ENCODE peak calls at places on chromosomes 13 and 19, in ten cellular contexts. A is spleen, U is Peyer's patch, C is lower leg skin, M is gastrocnemius medialis, G is K562, D is H54, O is tibial nerve, I is HCT116, F is right lobe of liver. J is an unnamed sample.

GRCh38 chr19:8259142-8259921 is 48.8 kb downstream of the CD320 start:
- DNase-seq in D (no peak), U (no peak), G (no peak), C (no peak), I (no peak), M (no peak), A (peak), O (no peak), F (no peak), J (no peak)

GRCh38 chr13:25114220-25114619 is 18.3 kb downstream of the PABPC3 start:
- DNase-seq in A (no peak), G (peak), D (peak), M (peak), F (peak), C (peak), O (peak), I (peak), U (peak), J (peak)

GRCh38 chr19:38656171-38656981 is 8.9 kb downstream of the ACTN4 start:
- DNase-seq in M (no peak), C (no peak), G (no peak), D (no peak), A (no peak), U (no peak), I (no peak), F (no peak), O (no peak), J (no peak)

GRCh38 chr19:54373781-54374266 is 9.1 kb upstream of the LAIR1 start:
- DNase-seq in D (no peak), M (no peak), F (no peak), I (no peak), G (no peak), A (no peak), O (no peak), U (no peak), C (no peak), J (no peak)

GRCh38 chr13:94595006-94595942 is 678 bp downstream of the TGDS start:
- DNase-seq in I (no peak), O (no peak), A (peak), F (peak), G (peak), D (peak), C (no peak), M (no peak), U (peak), J (no peak)

GRCh38 chr13:97749174-97749573 is 204.3 kb upstream of the IPO5 start:
- DNase-seq in F (no peak), U (no peak), M (no peak), O (no peak), D (peak), C (no peak), G (peak), I (peak), A (no peak), J (no peak)

GRCh38 chr19:11658954-11659353 is 61.7 kb downstream of the ZNF627 start:
- DNase-seq in I (no peak), M (no peak), G (no peak), U (no peak), D (no peak), F (no peak), A (no peak), O (no peak), C (no peak), J (no peak)

GRCh38 chr19:16025108-16026101 is 50.9 kb upstream of the TPM4 start:
- DNase-seq in I (peak), M (no peak), F (peak), D (peak), U (no peak), C (no peak), O (no peak), A (peak), G (peak), J (no peak)

GRCh38 chr13:73703606-73704005 is 430.6 kb downstream of the KLF12 start:
- DNase-seq in C (no peak), U (no peak), I (no peak), A (no peak), D (no peak), G (no peak), M (no peak), O (no peak), F (no peak), J (no peak)

GRCh38 chr13:92806215-92806614 is 420.4 kb upstream of the GPC6 start:
- DNase-seq in F (no peak), D (peak), I (no peak), C (no peak), O (no peak), G (no peak), A (no peak), M (no peak), U (no peak), J (no peak)

GRCh38 chr13:99063952-99064351 is 86.1 kb upstream of the DOCK9 start:
- DNase-seq in U (no peak), O (no peak), G (no peak), A (no peak), M (no peak), C (no peak), I (no peak), F (no peak), D (no peak), J (no peak)

GRCh38 chr19:2982983-2983350 is 5.6 kb downstream of the TLE6 start:
- DNase-seq in F (peak), M (peak), O (peak), A (no peak), G (no peak), C (peak), I (no peak), U (no peak), D (no peak), J (no peak)

GRCh38 chr13:32537580-32538233 is 888 bp downstream of the N4BP2L2 start:
- DNase-seq in A (peak), M (peak), I (peak), U (peak), D (no peak), G (peak), C (peak), F (peak), O (no peak), J (no peak)

GRCh38 chr13:44293908-44294735 is 79.5 kb upstream of the SERP2 start:
- DNase-seq in A (no peak), F (no peak), G (no peak), I (no peak), O (no peak), D (no peak), M (no peak), C (no peak), U (no peak), J (no peak)

GRCh38 chr19:52946322-52947310 is 16.1 kb downstream of the ZNF816 start:
- DNase-seq in G (peak), I (no peak), A (no peak), O (no peak), F (no peak), U (no peak), D (no peak), C (no peak), M (no peak), J (no peak)

GRCh38 chr13:48775804-48776203 is 122.1 kb downstream of the CYSLTR2 start:
- DNase-seq in O (no peak), G (no peak), M (no peak), F (no peak), C (no peak), U (no peak), D (no peak), I (no peak), A (no peak), J (no peak)

GRCh38 chr19:5451494-5451893 is 3.7 kb upstream of the ZNRF4 start:
- DNase-seq in C (no peak), D (no peak), M (no peak), G (no peak), O (no peak), I (no peak), A (no peak), U (no peak), F (no peak), J (no peak)

GRCh38 chr13:114077121-114077937 is 55.1 kb downstream of the RASA3 start:
- DNase-seq in M (no peak), O (peak), U (no peak), I (no peak), D (no peak), F (no peak), C (no peak), A (no peak), G (no peak), J (no peak)

GRCh38 chr19:31335716-31336115 is 13.5 kb downstream of the TSHZ3 start:
- DNase-seq in A (no peak), O (no peak), U (no peak), C (no peak), D (no peak), I (no peak), G (no peak), F (no peak), M (no peak), J (no peak)

DNA sequence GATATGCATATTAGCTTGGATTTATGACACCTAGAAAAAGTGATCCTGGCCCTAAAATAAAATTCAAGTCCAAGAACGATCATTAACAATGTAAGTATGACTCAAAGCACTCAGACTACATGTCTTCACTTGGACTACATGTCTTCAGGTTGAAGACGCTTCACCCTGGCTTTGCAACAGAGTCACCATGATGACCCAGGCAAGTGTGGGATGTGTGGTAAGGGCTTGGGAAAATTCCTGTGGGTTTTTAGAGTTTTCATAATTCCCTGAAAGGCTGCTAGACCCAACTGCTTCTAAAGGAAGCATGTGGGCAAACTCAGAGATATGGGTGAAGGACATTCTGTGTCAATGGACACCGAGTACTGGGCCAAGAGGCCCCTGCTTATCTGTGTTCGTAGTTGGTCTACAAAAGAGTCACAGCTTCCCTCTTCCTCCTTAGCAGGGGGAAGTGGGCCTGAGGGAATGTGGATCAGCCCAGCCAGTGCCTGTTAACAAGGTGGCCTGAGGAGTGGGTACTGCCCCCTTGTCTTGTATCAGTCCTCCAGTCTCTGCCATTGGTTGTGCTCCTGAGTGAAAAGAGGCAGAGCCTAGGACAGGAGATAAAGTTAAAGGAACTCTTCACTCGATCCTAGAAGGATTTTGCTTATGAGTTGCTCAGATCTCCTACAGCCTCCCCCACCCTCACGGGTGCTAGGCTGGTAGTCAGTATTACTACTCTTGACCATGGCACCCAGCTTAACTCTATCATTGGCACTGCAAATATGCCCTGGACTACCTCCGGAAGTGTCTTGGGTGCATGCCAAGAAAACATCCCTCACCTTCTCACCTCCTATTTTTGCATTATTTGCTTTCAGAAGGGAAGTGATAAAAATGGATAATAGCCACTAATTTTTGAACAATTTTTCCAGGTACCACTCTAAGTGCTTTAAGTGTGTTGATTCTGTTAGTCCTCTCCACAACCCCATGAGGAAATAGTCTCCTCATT is 406.3 kb downstream of the COG6 start:
- DNase-seq in I (no peak), C (no peak), U (no peak), M (no peak), G (no peak), F (no peak), A (no peak), O (no peak), D (no peak), J (no peak)
- TF ChIP-seq POLR2A in I (no peak), C (no peak), U (no peak), M (no peak), G (no peak), F (no peak), A (no peak), O (no peak), D (no peak), J (no peak)

GRCh38 chr19:46860125-46860845 is 512 bp upstream of the ARHGAP35 start:
- DNase-seq in M (peak), O (peak), D (peak), I (peak), C (peak), F (peak), G (peak), U (peak), A (peak), J (peak)
- TF ChIP-seq POLR2A in M (peak), O (peak), D (peak), I (peak), C (no peak), F (peak), G (peak), U (peak), A (no peak), J (peak)

DNA sequence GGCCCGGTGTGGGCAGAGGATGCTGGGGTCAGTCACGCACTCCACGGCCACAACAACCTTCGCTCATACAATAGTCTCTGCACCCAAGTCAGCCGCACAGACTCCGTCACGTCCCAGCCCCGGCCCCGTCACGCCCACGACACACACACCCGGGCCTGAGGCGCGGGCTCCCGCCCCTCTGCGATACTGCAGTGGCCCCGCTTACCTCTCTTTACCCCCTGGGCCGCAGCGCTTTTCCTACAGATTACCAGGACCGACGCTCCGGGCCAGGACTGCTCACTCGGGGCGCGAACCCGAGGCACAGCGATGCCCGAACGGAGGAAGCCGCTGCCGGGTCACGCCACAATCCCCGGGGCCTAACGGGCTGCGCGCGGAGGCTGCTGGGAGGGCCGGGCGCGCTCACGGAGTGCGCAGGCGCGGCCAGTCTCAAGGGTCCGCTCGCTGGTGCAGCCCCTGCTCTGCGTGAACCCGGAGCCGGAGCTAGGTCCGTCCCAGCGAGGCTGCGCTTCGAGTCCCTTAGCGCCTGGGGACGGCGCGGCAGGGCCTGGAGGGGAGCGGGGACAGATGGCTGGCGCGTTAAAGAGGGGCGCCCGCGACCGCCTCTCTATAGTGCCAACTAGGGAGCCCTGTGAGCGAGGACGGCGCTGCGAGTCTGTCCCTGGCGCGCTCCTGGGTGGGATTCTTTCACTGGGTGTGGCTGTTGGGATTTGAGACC is at the start of gene ZFP82:
- DNase-seq in D (peak), F (peak), A (peak), O (peak), C (peak), I (no peak), U (peak), G (peak), M (peak), J (peak)
- TF ChIP-seq POLR2A in D (peak), F (peak), A (no peak), O (peak), C (no peak), I (no peak), U (no peak), G (peak), M (no peak), J (peak)

GRCh38 chr19:6737873-6738725 is 719 bp upstream of the GPR108 start:
- DNase-seq in U (peak), I (no peak), O (peak), A (peak), C (peak), M (peak), F (peak), D (peak), G (peak), J (no peak)
- TF ChIP-seq POLR2A in U (peak), I (no peak), O (no peak), A (no peak), C (no peak), M (no peak), F (no peak), D (no peak), G (no peak), J (no peak)

DNA sequence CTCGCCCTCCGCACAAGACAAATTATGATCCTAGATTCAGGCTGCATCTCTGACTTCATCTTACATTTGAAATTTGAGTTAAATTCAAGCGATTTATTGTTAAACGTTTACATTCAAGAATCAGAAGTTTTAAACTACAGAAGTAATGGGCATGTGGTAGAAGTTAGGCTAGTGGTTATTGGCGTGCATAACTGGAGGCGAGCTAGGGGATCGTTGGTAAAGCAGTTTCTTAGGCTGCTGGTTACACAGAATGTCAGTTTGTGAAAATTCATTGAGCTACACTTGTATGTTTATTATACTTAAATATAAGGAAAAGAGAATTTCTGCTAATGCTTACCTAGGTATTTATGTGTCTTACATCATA is 733 bp upstream of the CDX2 start:
- DNase-seq in G (no peak), U (no peak), C (no peak), A (no peak), F (no peak), I (no peak), O (no peak), D (no peak), M (no peak), J (no peak)
- TF ChIP-seq POLR2A in G (no peak), U (no peak), C (no peak), A (no peak), F (no peak), I (no peak), O (no peak), D (no peak), M (no peak), J (no peak)

DNA sequence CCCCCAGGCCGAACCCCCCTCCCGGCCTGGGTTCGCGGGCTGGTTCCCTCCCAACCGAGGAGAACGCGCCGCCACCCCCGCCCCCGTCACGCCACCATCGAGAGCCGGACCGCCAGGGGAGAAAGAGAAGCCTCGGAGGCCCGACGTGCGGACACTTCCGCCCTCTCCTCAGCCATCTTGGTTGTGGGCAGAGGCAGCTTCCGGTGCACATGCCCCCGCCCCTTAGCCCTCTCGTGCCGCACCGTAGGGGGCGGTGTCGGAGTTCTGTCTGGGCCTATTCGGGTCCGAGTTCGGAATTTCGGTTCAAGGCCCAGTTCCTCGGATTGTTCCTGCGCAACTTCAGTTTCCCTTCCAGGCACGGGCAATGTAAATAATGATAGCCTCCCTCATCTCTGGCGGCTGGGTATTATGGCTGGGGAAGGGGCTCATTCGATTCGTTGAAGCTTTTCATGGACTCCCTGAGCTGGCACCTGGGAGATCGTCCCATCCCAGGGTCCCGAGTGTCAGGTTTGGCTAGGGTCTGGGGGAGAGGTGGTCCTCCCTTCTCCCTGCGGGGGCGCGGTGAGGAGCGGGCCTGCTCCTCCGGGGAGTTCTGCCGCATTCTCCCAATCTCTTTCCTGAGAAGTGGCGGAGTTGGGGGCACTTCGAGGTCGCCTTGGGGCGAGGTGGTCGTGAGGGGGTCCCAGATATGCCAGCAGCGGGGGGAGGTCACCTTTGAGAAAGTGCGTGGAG is at the start of the genes IER2 and STX10:
- DNase-seq in C (peak), A (peak), U (peak), G (peak), O (peak), M (peak), I (no peak), D (peak), F (peak), J (peak)
- TF ChIP-seq POLR2A in C (no peak), A (peak), U (peak), G (peak), O (peak), M (peak), I (peak), D (no peak), F (peak), J (peak)

GRCh38 chr13:51613535-51613934 is 29.3 kb downstream of the WDFY2 start:
- DNase-seq in A (no peak), D (no peak), I (no peak), O (no peak), F (no peak), C (no peak), U (no peak), G (peak), M (no peak), J (no peak)

GRCh38 chr13:51607165-51607564 is 22.9 kb downstream of the WDFY2 start:
- DNase-seq in U (no peak), G (no peak), O (no peak), I (no peak), C (no peak), M (no peak), F (no peak), D (no peak), A (no peak), J (no peak)

GRCh38 chr13:51614350-51614786 is 30.1 kb downstream of the WDFY2 start:
- DNase-seq in D (no peak), F (peak), A (peak), O (no peak), G (no peak), U (peak), M (no peak), I (no peak), C (peak), J (no peak)

GRCh38 chr13:51608857-51609406 is 24.7 kb downstream of the WDFY2 start:
- DNase-seq in A (no peak), G (no peak), I (no peak), O (no peak), M (no peak), U (no peak), D (no peak), C (no peak), F (no peak), J (no peak)

DNA sequence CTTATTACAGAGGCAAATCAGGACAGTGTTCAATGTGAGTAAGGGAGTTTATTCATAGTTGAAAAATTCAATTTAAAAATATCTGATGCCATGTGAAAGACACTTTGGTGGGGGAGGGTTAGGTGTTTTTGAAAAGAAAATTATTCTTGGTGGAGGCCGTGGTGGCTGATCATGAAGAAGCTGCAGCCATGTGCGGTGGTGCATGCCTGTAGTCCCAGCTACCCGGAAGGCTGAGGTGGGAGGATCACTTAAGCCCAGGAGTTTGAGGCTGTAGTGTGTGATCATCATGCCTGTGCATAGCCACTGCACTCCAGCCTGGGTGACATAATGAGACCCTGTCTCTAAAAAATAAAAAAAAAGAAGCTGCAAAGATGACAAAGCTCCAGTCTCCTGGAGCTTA is 28.6 kb downstream of the WDFY2 start:
- DNase-seq in U (peak), O (no peak), G (no peak), D (no peak), M (no peak), C (no peak), F (no peak), A (no peak), I (no peak), J (no peak)
- TF ChIP-seq POLR2A in U (no peak), O (no peak), G (no peak), D (no peak), M (no peak), C (no peak), F (no peak), A (no peak), I (no peak), J (no peak)

GRCh38 chr19:751501-752341 is 809 bp downstream of the MISP start:
- DNase-seq in U (no peak), G (peak), D (peak), I (no peak), M (no peak), C (no peak), F (no peak), A (no peak), O (no peak), J (no peak)
- TF ChIP-seq POLR2A in U (peak), G (no peak), D (no peak), I (no peak), M (no peak), C (no peak), F (no peak), A (no peak), O (no peak), J (no peak)

GRCh38 chr19:42111384-42111783 is 20.9 kb downstream of the POU2F2 start:
- DNase-seq in A (no peak), G (no peak), O (no peak), C (no peak), U (no peak), M (no peak), F (no peak), I (no peak), D (no peak), J (no peak)
- TF ChIP-seq POLR2A in A (no peak), G (no peak), O (no peak), C (no peak), U (no peak), M (no peak), F (no peak), I (no peak), D (no peak), J (no peak)